ENCODE peak calls at places on chromosomes 5 and 9, in four cellular contexts. W is HCT116, A is right lobe of liver, K is K562. U is an unnamed sample. For H3K4me1 and H3K36me3, the result is how much of the 10 kb centered on the place peaks cover.

GRCh38 chr9:135009711-135010362 is 77.6 kb upstream of the OLFM1 start:
- DNase-seq in W (peak), A (peak), K (no peak), U (no peak)

GRCh38 chr5:14864181-14864812 is 7.3 kb downstream of the ANKH start:
- DNase-seq in W (no peak), A (no peak), K (no peak), U (no peak)

GRCh38 chr9:126707083-126707482 is 93.4 kb downstream of the LMX1B start:
- DNase-seq in W (no peak), A (no peak), K (no peak), U (no peak)

GRCh38 chr5:178202541-178202940 is 1.8 kb upstream of the HNRNPAB start:
- DNase-seq in W (no peak), A (no peak), K (no peak), U (no peak)

GRCh38 chr5:65646938-65647337 is 22.1 kb downstream of the SHLD3 start:
- DNase-seq in W (no peak), A (no peak), K (no peak), U (no peak)

GRCh38 chr9:14992025-14992424 is 81.8 kb upstream of the FREM1 start:
- DNase-seq in W (no peak), A (no peak), K (no peak), U (no peak)

GRCh38 chr9:98468567-98469239 is 213.3 kb upstream of the TBC1D2 start:
- DNase-seq in W (no peak), A (no peak), K (no peak), U (no peak)

GRCh38 chr5:128857061-128857677 is 108.1 kb upstream of the SLC27A6 start:
- DNase-seq in W (no peak), A (no peak), K (no peak), U (no peak)

GRCh38 chr5:126365446-126366198 is 57.6 kb upstream of the GRAMD2B start:
- DNase-seq in W (no peak), A (no peak), K (no peak), U (no peak)

GRCh38 chr9:72326643-72327042 is 38.4 kb downstream of the ZFAND5 start:
- DNase-seq in W (no peak), A (no peak), K (no peak), U (no peak)

GRCh38 chr5:133713209-133713608 is 100.9 kb upstream of the FSTL4 start:
- DNase-seq in W (no peak), A (no peak), K (no peak), U (no peak)

GRCh38 chr5:33969572-33970452 is 14.7 kb downstream of the SLC45A2 start:
- DNase-seq in W (peak), A (no peak), K (no peak), U (no peak)

GRCh38 chr5:150161242-150162141 is 5.1 kb upstream of the CDX1 start:
- DNase-seq in W (peak), A (peak), K (peak), U (peak)

GRCh38 chr9:33170464-33171156 is 3.5 kb upstream of the B4GALT1 start:
- DNase-seq in W (peak), A (peak), K (no peak), U (no peak)

GRCh38 chr5:123093279-123094226 is 4.5 kb downstream of the PRDM6 start:
- DNase-seq in W (no peak), A (no peak), K (no peak), U (no peak)

GRCh38 chr9:17742065-17742464 is 163.2 kb downstream of the SH3GL2 start:
- DNase-seq in W (no peak), A (no peak), K (no peak), U (no peak)

GRCh38 chr9:125100822-125101221 is 42.5 kb downstream of the SCAI start:
- DNase-seq in W (no peak), A (no peak), K (no peak), U (no peak)

GRCh38 chr9:88291056-88291455 is 97.2 kb upstream of the SPIN1 start:
- DNase-seq in W (no peak), A (no peak), K (no peak), U (no peak)

GRCh38 chr9:69809304-69809863 is 11.2 kb upstream of the CFAP95 start:
- DNase-seq in W (peak), A (no peak), K (no peak), U (no peak)

GRCh38 chr5:127936439-127936972 is 147.1 kb upstream of the SLC12A2 start:
- DNase-seq in W (no peak), A (no peak), K (no peak), U (no peak)

GRCh38 chr9:120289990-120290925 is 289.7 kb downstream of the CDK5RAP2 start:
- DNase-seq in W (no peak), A (no peak), K (no peak), U (no peak)

GRCh38 chr5:132760601-132761317 is 13.5 kb downstream of the CCNI2 start:
- DNase-seq in W (no peak), A (no peak), K (no peak), U (peak)

GRCh38 chr5:165673499-165673898 is 2168.1 kb downstream of the MAT2B start:
- DNase-seq in W (no peak), A (no peak), K (no peak), U (no peak)

DNA sequence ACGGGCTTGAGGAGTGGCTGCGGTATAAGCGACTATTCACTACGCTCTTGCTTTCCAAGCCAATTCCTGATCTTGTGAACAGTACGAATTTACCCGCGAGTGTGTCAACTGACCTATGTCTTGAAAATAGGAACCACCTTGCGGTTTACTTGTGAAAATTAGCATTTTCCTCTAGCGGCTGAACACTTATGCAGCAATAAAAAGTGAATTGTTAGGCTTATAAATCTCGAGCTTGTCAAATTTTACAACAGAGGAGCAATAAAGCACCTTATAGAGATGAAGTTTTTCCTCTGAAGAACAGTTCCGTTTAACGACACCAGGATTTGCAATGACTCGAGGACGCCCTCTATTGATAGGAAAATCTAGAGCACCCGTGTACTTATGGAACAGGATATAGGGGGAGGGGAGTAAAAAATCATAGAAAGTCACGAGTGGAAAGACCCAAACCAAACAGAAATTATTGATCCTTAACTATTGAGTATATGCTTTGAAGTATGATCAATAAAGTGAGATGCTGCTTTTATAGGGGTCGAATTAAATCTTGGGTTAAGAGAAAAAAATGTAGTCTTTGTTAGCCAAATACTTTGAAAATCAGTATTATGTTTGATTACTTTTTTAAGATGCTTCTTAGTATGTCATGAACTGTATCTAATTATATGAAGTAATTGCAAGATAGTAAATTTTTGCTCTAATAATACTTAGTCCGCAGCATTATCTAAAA is 1.9 kb upstream of the RGMB start:
- DNase-seq in W (peak), A (no peak), K (peak), U (peak)
- H3K4me1 ChIP-seq in W (under half), A (under half), K (under half), U (under half)

GRCh38 chr9:114209151-114209550 is 53.8 kb downstream of the COL27A1 start:
- DNase-seq in W (no peak), A (no peak), K (no peak), U (no peak)
- H3K36me3 ChIP-seq in W (under half), A (under half), K (under half), U (under half)

GRCh38 chr9:136618578-136619547 is 43.9 kb upstream of the EGFL7 start:
- DNase-seq in W (no peak), A (peak), K (no peak), U (no peak)

GRCh38 chr9:136621019-136621733 is 41.5 kb upstream of the EGFL7 start:
- DNase-seq in W (no peak), A (no peak), K (no peak), U (peak)

GRCh38 chr9:136621734-136622093 is 41.0 kb upstream of the EGFL7 start:
- DNase-seq in W (no peak), A (no peak), K (no peak), U (no peak)

GRCh38 chr9:136620441-136621018 is 42.2 kb upstream of the EGFL7 start:
- DNase-seq in W (no peak), A (no peak), K (no peak), U (no peak)

GRCh38 chr9:136619742-136620440 is 42.8 kb upstream of the EGFL7 start:
- DNase-seq in W (no peak), A (peak), K (no peak), U (peak)
- H3K4me1 ChIP-seq in W (under half), A (under half), K (half or more), U (half or more)

GRCh38 chr5:77748160-77748559 is 28.0 kb downstream of the TBCA start:
- DNase-seq in W (no peak), A (no peak), K (peak), U (no peak)

GRCh38 chr5:77744116-77744515 is 32.0 kb downstream of the TBCA start:
- DNase-seq in W (no peak), A (no peak), K (no peak), U (no peak)

GRCh38 chr5:77741608-77742007 is 34.5 kb downstream of the TBCA start:
- DNase-seq in W (no peak), A (no peak), K (no peak), U (no peak)

DNA sequence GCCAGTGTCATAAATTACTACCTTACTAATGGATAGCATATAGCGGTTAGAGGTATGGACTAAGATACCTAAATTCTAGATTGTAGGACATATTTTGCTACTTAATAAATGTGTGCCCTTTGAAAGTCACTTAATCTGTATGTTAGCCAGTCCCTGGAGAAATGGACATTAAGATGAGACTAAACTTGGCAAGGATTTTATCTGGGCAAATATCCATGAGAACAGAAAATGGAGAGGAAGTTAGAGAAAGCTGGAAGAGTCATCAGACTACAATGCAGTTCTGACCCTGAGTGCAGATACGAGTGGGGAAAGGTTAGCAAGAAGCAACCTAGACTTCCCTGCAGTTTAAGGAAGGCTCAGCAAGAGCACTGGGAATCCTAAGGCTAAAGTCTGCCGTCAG is 33.0 kb downstream of the TBCA start:
- DNase-seq in W (no peak), A (no peak), K (no peak), U (no peak)
- H3K36me3 ChIP-seq in W (under half), A (under half), K (under half), U (under half)